ENCODE peak calls at places on chromosome 16, in nine cellular contexts. Q is CD8-positive, alpha-beta T cell; Y is K562; W is osteoblast; X is cardiac fibroblast; K is body of pancreas; L is ovary; P is neural progenitor cell; Z is HCT116. I is an unnamed sample.

GRCh38 chr16:58127033-58127556 is 2.1 kb downstream of the CFAP20 start:
- DNase-seq in Q (no peak), Y (no peak), W (peak), X (peak), K (peak), L (peak), P (peak), Z (no peak), I (peak)

GRCh38 chr16:48547530-48547929 is 62.5 kb downstream of the N4BP1 start:
- DNase-seq in Q (no peak), Y (no peak), W (no peak), X (no peak), K (no peak), L (no peak), P (no peak), Z (no peak), I (no peak)

GRCh38 chr16:85673529-85674417 is 15.0 kb downstream of the GINS2 start:
- DNase-seq in Q (no peak), Y (no peak), W (peak), X (peak), K (peak), L (peak), P (no peak), Z (no peak), I (peak)

GRCh38 chr16:88640520-88641247 is 2.3 kb downstream of the IL17C start:
- DNase-seq in Q (no peak), Y (no peak), W (peak), X (no peak), K (no peak), L (no peak), P (no peak), Z (no peak), I (no peak)

GRCh38 chr16:62137991-62138390 is 101.8 kb upstream of the CDH8 start:
- DNase-seq in Q (no peak), Y (no peak), W (no peak), X (no peak), K (no peak), L (no peak), P (no peak), Z (no peak), I (no peak)

GRCh38 chr16:22638393-22639206 is 127.9 kb downstream of the NPIPB5 start:
- DNase-seq in Q (no peak), Y (no peak), W (peak), X (peak), K (no peak), L (no peak), P (no peak), Z (no peak), I (peak)

GRCh38 chr16:88941933-88942909 is 34.8 kb downstream of the CBFA2T3 start:
- DNase-seq in Q (peak), Y (no peak), W (peak), X (peak), K (peak), L (no peak), P (peak), Z (peak), I (no peak)

GRCh38 chr16:86031141-86031678 is 132.2 kb downstream of the IRF8 start:
- DNase-seq in Q (no peak), Y (peak), W (no peak), X (no peak), K (no peak), L (no peak), P (no peak), Z (no peak), I (no peak)

GRCh38 chr16:84138824-84139627 is 6.0 kb downstream of the HSDL1 start:
- DNase-seq in Q (no peak), Y (peak), W (no peak), X (no peak), K (no peak), L (no peak), P (peak), Z (peak), I (no peak)

GRCh38 chr16:22161999-22162657 is at the start of gene SDR42E2:
- DNase-seq in Q (peak), Y (peak), W (no peak), X (no peak), K (peak), L (no peak), P (peak), Z (no peak), I (peak)

GRCh38 chr16:58515871-58516767 is 802 bp downstream of the SETD6 start:
- DNase-seq in Q (peak), Y (peak), W (peak), X (no peak), K (peak), L (no peak), P (peak), Z (no peak), I (peak)

GRCh38 chr16:48556913-48557351 is 53.0 kb downstream of the N4BP1 start:
- DNase-seq in Q (no peak), Y (no peak), W (peak), X (peak), K (no peak), L (no peak), P (no peak), Z (peak), I (peak)

GRCh38 chr16:11094075-11094593 is 149.8 kb downstream of the CLEC16A start:
- DNase-seq in Q (no peak), Y (peak), W (no peak), X (no peak), K (no peak), L (no peak), P (no peak), Z (peak), I (peak)

GRCh38 chr16:88120812-88121211 is 169.6 kb downstream of the BANP start:
- DNase-seq in Q (no peak), Y (no peak), W (no peak), X (no peak), K (no peak), L (peak), P (no peak), Z (no peak), I (no peak)

GRCh38 chr16:52869243-52869642 is 183.5 kb downstream of the CHD9NB start:
- DNase-seq in Q (no peak), Y (no peak), W (no peak), X (no peak), K (no peak), L (no peak), P (no peak), Z (no peak), I (no peak)

GRCh38 chr16:69477546-69477945 is 53.1 kb downstream of the CYB5B start:
- DNase-seq in Q (peak), Y (no peak), W (no peak), X (peak), K (no peak), L (no peak), P (no peak), Z (no peak), I (no peak)

GRCh38 chr16:47204736-47205499 is 61.2 kb upstream of the NETO2 start:
- DNase-seq in Q (no peak), Y (no peak), W (no peak), X (no peak), K (no peak), L (no peak), P (peak), Z (no peak), I (no peak)

GRCh38 chr16:75471723-75472634 is 7.5 kb upstream of the TMEM170A start:
- DNase-seq in Q (peak), Y (peak), W (peak), X (peak), K (peak), L (peak), P (peak), Z (no peak), I (peak)

GRCh38 chr16:55513616-55514015 is 4.7 kb downstream of the LPCAT2 start:
- DNase-seq in Q (no peak), Y (no peak), W (no peak), X (no peak), K (no peak), L (no peak), P (no peak), Z (no peak), I (no peak)

GRCh38 chr16:15572329-15573001 is 70.5 kb downstream of the MARF1 start:
- DNase-seq in Q (no peak), Y (no peak), W (peak), X (peak), K (no peak), L (no peak), P (no peak), Z (no peak), I (peak)

GRCh38 chr16:49639739-49640388 is 216.0 kb downstream of the ZNF423 start:
- DNase-seq in Q (no peak), Y (no peak), W (peak), X (peak), K (peak), L (peak), P (peak), Z (no peak), I (no peak)

GRCh38 chr16:25596194-25596593 is 95.6 kb upstream of the HS3ST4 start:
- DNase-seq in Q (no peak), Y (no peak), W (no peak), X (no peak), K (peak), L (no peak), P (no peak), Z (no peak), I (no peak)

GRCh38 chr16:87410530-87410929 is 18.4 kb downstream of the MAP1LC3B start:
- DNase-seq in Q (no peak), Y (no peak), W (no peak), X (no peak), K (no peak), L (no peak), P (no peak), Z (no peak), I (no peak)

GRCh38 chr16:51149721-51150158 is 1.3 kb downstream of the SALL1 start:
- DNase-seq in Q (no peak), Y (no peak), W (no peak), X (no peak), K (no peak), L (no peak), P (peak), Z (no peak), I (no peak)

GRCh38 chr16:75138636-75139035 is 9.7 kb upstream of the ZFP1 start:
- DNase-seq in Q (no peak), Y (no peak), W (peak), X (no peak), K (no peak), L (no peak), P (no peak), Z (no peak), I (no peak)

GRCh38 chr16:77468831-77469230 is 34.0 kb upstream of the ADAMTS18 start:
- DNase-seq in Q (no peak), Y (no peak), W (no peak), X (no peak), K (no peak), L (no peak), P (peak), Z (no peak), I (no peak)

GRCh38 chr16:81730090-81731051 is 48.7 kb upstream of the PLCG2 start:
- DNase-seq in Q (peak), Y (peak), W (peak), X (peak), K (peak), L (peak), P (peak), Z (peak), I (peak)

GRCh38 chr16:35642322-35642835 is 2183.0 kb downstream of the TP53TG3F start:
- DNase-seq in Q (no peak), Y (no peak), W (no peak), X (no peak), K (no peak), L (no peak), P (no peak), Z (no peak), I (no peak)

GRCh38 chr16:740764-741505 is at the start of gene CIAO3:
- DNase-seq in Q (peak), Y (peak), W (peak), X (peak), K (peak), L (peak), P (peak), Z (peak), I (peak)

GRCh38 chr16:31271621-31272190 is 11.9 kb downstream of the ITGAM start:
- DNase-seq in Q (no peak), Y (no peak), W (no peak), X (no peak), K (no peak), L (no peak), P (no peak), Z (no peak), I (no peak)

GRCh38 chr16:88458039-88458772 is 5.1 kb downstream of the ZFPM1 start:
- DNase-seq in Q (no peak), Y (no peak), W (no peak), X (no peak), K (peak), L (no peak), P (no peak), Z (no peak), I (no peak)

GRCh38 chr16:27852116-27852515 is 211.4 kb downstream of the GSG1L start:
- DNase-seq in Q (no peak), Y (no peak), W (peak), X (no peak), K (no peak), L (no peak), P (no peak), Z (no peak), I (no peak)

GRCh38 chr16:49528035-49528434 is 154.4 kb downstream of the C16orf78 start:
- DNase-seq in Q (no peak), Y (no peak), W (peak), X (peak), K (peak), L (no peak), P (no peak), Z (no peak), I (no peak)

GRCh38 chr16:50444546-50444945 is 75.8 kb upstream of the BRD7 start:
- DNase-seq in Q (no peak), Y (no peak), W (peak), X (peak), K (no peak), L (no peak), P (no peak), Z (no peak), I (peak)

GRCh38 chr16:26770547-26770946 is 296.2 kb upstream of the C16orf82 start:
- DNase-seq in Q (no peak), Y (no peak), W (no peak), X (no peak), K (no peak), L (no peak), P (no peak), Z (no peak), I (no peak)

GRCh38 chr16:26762596-26762995 is 304.1 kb upstream of the C16orf82 start:
- DNase-seq in Q (no peak), Y (no peak), W (no peak), X (no peak), K (no peak), L (no peak), P (peak), Z (no peak), I (no peak)

DNA sequence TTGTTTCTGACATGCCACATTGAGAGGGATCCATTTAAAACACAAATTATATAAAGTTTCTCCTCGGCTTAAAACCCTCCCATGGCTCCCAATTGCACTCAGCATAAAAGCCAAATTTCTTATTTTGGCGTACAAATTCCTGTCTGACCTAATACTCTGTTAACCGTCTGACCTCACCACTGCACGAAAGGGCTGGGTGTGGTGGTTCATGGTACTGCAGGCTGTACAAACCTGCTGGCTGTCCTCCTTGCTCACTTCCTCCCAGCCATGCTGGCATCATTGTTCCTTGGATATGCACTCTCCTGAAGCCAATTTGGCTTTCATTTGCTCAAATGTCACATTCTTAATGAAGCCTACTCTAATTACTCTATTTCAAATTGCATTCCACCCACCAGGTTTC is 301.6 kb upstream of the C16orf82 start:
- DNase-seq in Q (no peak), Y (peak), W (no peak), X (no peak), K (no peak), L (no peak), P (peak), Z (no peak), I (no peak)
- TF ChIP-seq CTCF in Q (peak), Y (peak), W (no peak), X (peak), K (peak), L (no peak), P (peak), Z (peak), I (no peak)

DNA sequence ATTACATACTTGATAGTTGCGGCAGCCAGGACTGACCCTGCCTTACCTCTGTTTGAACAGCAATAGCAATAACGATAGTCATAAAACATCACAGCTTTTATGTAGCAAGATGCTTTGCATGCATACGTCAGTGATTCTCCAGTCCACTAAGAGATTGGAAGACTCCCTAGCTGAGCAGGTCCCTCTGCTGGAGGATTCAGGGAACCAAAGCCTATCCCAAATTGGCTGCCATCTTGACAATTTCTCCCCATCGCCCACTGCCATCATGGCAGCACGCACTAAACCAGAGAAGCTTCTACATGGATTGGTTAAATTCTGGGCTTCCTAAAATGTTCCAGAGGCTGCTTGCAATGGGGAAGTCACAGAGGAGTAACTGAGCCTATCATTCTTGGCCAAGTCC is 360.6 kb upstream of the XYLT1 start:
- DNase-seq in Q (no peak), Y (peak), W (no peak), X (no peak), K (no peak), L (no peak), P (peak), Z (no peak), I (no peak)
- TF ChIP-seq CTCF in Q (no peak), Y (peak), W (peak), X (no peak), K (no peak), L (no peak), P (peak), Z (peak), I (no peak)

GRCh38 chr16:79767597-79768280 is 167.2 kb upstream of the MAF start:
- DNase-seq in Q (no peak), Y (no peak), W (peak), X (peak), K (peak), L (peak), P (peak), Z (no peak), I (no peak)
- TF ChIP-seq CTCF in Q (no peak), Y (peak), W (peak), X (peak), K (peak), L (no peak), P (peak), Z (no peak), I (no peak)

DNA sequence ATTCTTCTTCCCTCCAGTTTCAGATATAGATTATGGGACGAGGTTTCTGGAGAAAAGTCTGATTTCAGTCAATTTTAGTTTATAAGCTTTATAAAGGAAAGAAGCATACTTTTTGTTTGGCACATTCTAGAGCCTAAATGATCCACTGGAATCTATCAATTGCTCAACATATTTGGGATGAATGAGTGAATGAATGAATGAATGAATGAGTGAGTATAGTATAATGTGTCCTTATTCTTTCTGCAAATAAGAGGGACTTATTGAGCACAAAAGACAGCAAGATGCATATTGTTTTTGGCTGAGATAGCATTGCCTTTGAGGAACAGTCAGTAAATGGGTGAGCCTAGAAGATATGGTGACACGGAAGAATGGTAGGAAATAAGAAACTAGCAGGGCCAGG is 245.4 kb downstream of the SHISA9 start:
- DNase-seq in Q (no peak), Y (no peak), W (no peak), X (no peak), K (no peak), L (no peak), P (no peak), Z (no peak), I (no peak)
- TF ChIP-seq CTCF in Q (no peak), Y (no peak), W (no peak), X (no peak), K (no peak), L (no peak), P (no peak), Z (no peak), I (no peak)

GRCh38 chr16:4802659-4803287 is 340 bp upstream of the ROGDI start:
- DNase-seq in Q (peak), Y (peak), W (peak), X (peak), K (peak), L (peak), P (peak), Z (peak), I (peak)
- TF ChIP-seq CTCF in Q (no peak), Y (no peak), W (no peak), X (no peak), K (peak), L (peak), P (no peak), Z (no peak), I (no peak)

GRCh38 chr16:72025404-72026114 is 17.0 kb downstream of the DHODH start:
- DNase-seq in Q (no peak), Y (no peak), W (no peak), X (no peak), K (no peak), L (no peak), P (no peak), Z (no peak), I (no peak)

GRCh38 chr16:72018470-72018869 is 9.9 kb downstream of the DHODH start:
- DNase-seq in Q (no peak), Y (no peak), W (no peak), X (no peak), K (no peak), L (no peak), P (no peak), Z (no peak), I (no peak)

GRCh38 chr16:72024862-72025382 is 16.4 kb downstream of the DHODH start:
- DNase-seq in Q (no peak), Y (no peak), W (no peak), X (no peak), K (no peak), L (no peak), P (no peak), Z (no peak), I (no peak)

GRCh38 chr16:72023962-72024361 is 15.4 kb downstream of the DHODH start:
- DNase-seq in Q (no peak), Y (no peak), W (no peak), X (no peak), K (no peak), L (no peak), P (no peak), Z (no peak), I (no peak)

GRCh38 chr16:72021043-72021442 is 12.5 kb downstream of the DHODH start:
- DNase-seq in Q (no peak), Y (no peak), W (no peak), X (no peak), K (no peak), L (no peak), P (peak), Z (no peak), I (no peak)
- TF ChIP-seq CTCF in Q (no peak), Y (peak), W (no peak), X (peak), K (no peak), L (no peak), P (peak), Z (peak), I (no peak)

GRCh38 chr16:67841816-67842508 is at the start of gene THAP11:
- DNase-seq in Q (peak), Y (peak), W (peak), X (peak), K (peak), L (peak), P (peak), Z (peak), I (peak)

GRCh38 chr16:67843343-67843765 is 1.2 kb downstream of the THAP11 start:
- DNase-seq in Q (no peak), Y (no peak), W (peak), X (peak), K (no peak), L (no peak), P (no peak), Z (no peak), I (no peak)

GRCh38 chr16:67842509-67843342 is 606 bp downstream of the THAP11 start:
- DNase-seq in Q (peak), Y (no peak), W (peak), X (peak), K (peak), L (peak), P (peak), Z (no peak), I (peak)

GRCh38 chr16:67844441-67844840 is 2.3 kb upstream of the NUTF2 start:
- DNase-seq in Q (no peak), Y (no peak), W (peak), X (peak), K (no peak), L (no peak), P (peak), Z (no peak), I (peak)

GRCh38 chr16:67841198-67841815 is 813 bp upstream of the THAP11 start:
- DNase-seq in Q (no peak), Y (no peak), W (no peak), X (no peak), K (no peak), L (no peak), P (no peak), Z (no peak), I (no peak)
- TF ChIP-seq CTCF in Q (no peak), Y (no peak), W (no peak), X (no peak), K (no peak), L (no peak), P (no peak), Z (no peak), I (no peak)

GRCh38 chr16:28980929-28981328 is 3.9 kb upstream of the LAT start:
- DNase-seq in Q (no peak), Y (no peak), W (peak), X (no peak), K (no peak), L (no peak), P (no peak), Z (no peak), I (no peak)
- TF ChIP-seq CTCF in Q (no peak), Y (no peak), W (no peak), X (no peak), K (no peak), L (no peak), P (no peak), Z (no peak), I (no peak)

I was measured in MCF 10A.